ENCODE peak calls at places on chromosomes 2 and 18, in eight cellular contexts. X is cardiac muscle cell; P is AG04449; V is COLO829; L is thoracic aorta; Y is stimulated activated CD4-positive, alpha-beta T cell treated with anti-CD3 and anti-CD28 coated beads, TNF-alpha, amount 100 ng/mL, for 4 hours; F is HFFc6; Z is activated T-cell treated with anti-CD3 and anti-CD28 coated beads for 4 hours. R is an unnamed sample.

GRCh38 chr2:58967736-58968135 is 726.6 kb upstream of the FANCL start:
- DNase-seq in X (no peak), P (no peak), V (no peak), L (no peak), Y (no peak), F (no peak), Z (no peak), R (no peak)

GRCh38 chr2:20423847-20424246 is 23.0 kb upstream of the RHOB start:
- DNase-seq in X (no peak), P (no peak), V (no peak), L (no peak), Y (no peak), F (no peak), Z (no peak), R (no peak)

GRCh38 chr2:61361068-61361467 is 109.8 kb downstream of the USP34 start:
- DNase-seq in X (no peak), P (no peak), V (no peak), L (no peak), Y (no peak), F (no peak), Z (no peak), R (no peak)

GRCh38 chr2:173657996-173658717 is 303.5 kb downstream of the CDCA7 start:
- DNase-seq in X (no peak), P (peak; percentile 71), V (no peak), L (no peak), Y (no peak), F (peak; percentile 89), Z (no peak), R (no peak)

GRCh38 chr2:208407667-208408066 is 1.1 kb downstream of the PTH2R start:
- DNase-seq in X (peak; percentile 20), P (no peak), V (no peak), L (no peak), Y (no peak), F (peak; percentile 3), Z (no peak), R (peak; percentile 21)

GRCh38 chr2:185208261-185208660 is 530.3 kb upstream of the FSIP2 start:
- DNase-seq in X (peak; percentile 77), P (no peak), V (peak; percentile 28), L (no peak), Y (no peak), F (no peak), Z (no peak), R (peak; percentile 26)

GRCh38 chr2:139990646-139991335 is 1210.6 kb upstream of the NXPH2 start:
- DNase-seq in X (no peak), P (no peak), V (no peak), L (no peak), Y (no peak), F (no peak), Z (no peak), R (no peak)

GRCh38 chr2:176281267-176281666 is 12.0 kb downstream of the MTX2 start:
- DNase-seq in X (no peak), P (peak; percentile 16), V (no peak), L (no peak), Y (no peak), F (peak; percentile 80), Z (no peak), R (no peak)

GRCh38 chr2:238865015-238865719 is 17.3 kb downstream of the TWIST2 start:
- DNase-seq in X (no peak), P (no peak), V (no peak), L (no peak), Y (no peak), F (no peak), Z (no peak), R (no peak)

GRCh38 chr18:36372902-36373301 is 75.4 kb downstream of the FHOD3 start:
- DNase-seq in X (no peak), P (peak; percentile 23), V (no peak), L (no peak), Y (no peak), F (no peak), Z (no peak), R (no peak)

GRCh38 chr2:36748166-36748565 is 51.7 kb downstream of the VIT start:
- DNase-seq in X (no peak), P (no peak), V (no peak), L (no peak), Y (no peak), F (peak; percentile 7), Z (no peak), R (no peak)

GRCh38 chr2:183037660-183038340 is 457 bp downstream of the NCKAP1 start:
- DNase-seq in X (peak; percentile 75), P (no peak), V (peak; percentile 11), L (no peak), Y (no peak), F (no peak), Z (peak; percentile 14), R (no peak)

GRCh38 chr2:1613078-1613445 is 131.3 kb downstream of the PXDN start:
- DNase-seq in X (no peak), P (no peak), V (no peak), L (no peak), Y (no peak), F (no peak), Z (no peak), R (no peak)

GRCh38 chr2:54240515-54241219 is 15.4 kb downstream of the TSPYL6 start:
- DNase-seq in X (no peak), P (no peak), V (no peak), L (no peak), Y (no peak), F (peak; percentile 6), Z (no peak), R (no peak)

GRCh38 chr2:150080115-150080514 is 407.4 kb downstream of the RND3 start:
- DNase-seq in X (no peak), P (no peak), V (no peak), L (no peak), Y (no peak), F (peak; percentile 82), Z (no peak), R (no peak)

GRCh38 chr2:157053876-157054275 is 203.6 kb upstream of the GALNT5 start:
- DNase-seq in X (no peak), P (no peak), V (no peak), L (no peak), Y (no peak), F (no peak), Z (no peak), R (no peak)

GRCh38 chr2:38146917-38147307 is 71.0 kb upstream of the CYP1B1 start:
- DNase-seq in X (peak; percentile 4), P (peak; percentile 82), V (peak; percentile 80), L (peak; percentile 43), Y (no peak), F (peak; percentile 91), Z (no peak), R (no peak)

GRCh38 chr2:208072250-208072892 is 47.0 kb upstream of the PLEKHM3 start:
- DNase-seq in X (peak; percentile 78), P (no peak), V (peak; percentile 66), L (peak; percentile 6), Y (peak; percentile 17), F (peak; percentile 64), Z (peak; percentile 46), R (no peak)

GRCh38 chr2:239157766-239158165 is 243.1 kb downstream of the HDAC4 start:
- DNase-seq in X (peak; percentile 33), P (no peak), V (no peak), L (no peak), Y (no peak), F (no peak), Z (no peak), R (peak; percentile 39)

GRCh38 chr2:235478609-235479008 is 15.2 kb upstream of the AGAP1 start:
- DNase-seq in X (no peak), P (no peak), V (no peak), L (no peak), Y (no peak), F (no peak), Z (no peak), R (no peak)

GRCh38 chr18:13984080-13984479 is 68.7 kb upstream of the MC2R start:
- DNase-seq in X (no peak), P (no peak), V (no peak), L (no peak), Y (no peak), F (no peak), Z (no peak), R (no peak)

GRCh38 chr2:233449071-233449901 is 95.0 kb downstream of the DGKD start:
- DNase-seq in X (peak; percentile 71), P (no peak), V (peak; percentile 22), L (no peak), Y (no peak), F (peak; percentile 60), Z (no peak), R (no peak)

GRCh38 chr18:76610933-76611749 is 116.1 kb upstream of the ZNF516 start:
- DNase-seq in X (no peak), P (no peak), V (no peak), L (no peak), Y (no peak), F (no peak), Z (no peak), R (peak; percentile 7)

GRCh38 chr2:39523308-39524044 is 86.4 kb upstream of the MAP4K3 start:
- DNase-seq in X (no peak), P (peak; percentile 82), V (peak; percentile 93), L (no peak), Y (no peak), F (peak; percentile 87), Z (no peak), R (no peak)

GRCh38 chr2:16425462-16426336 is 239.9 kb downstream of the CYRIA start:
- DNase-seq in X (peak; percentile 88), P (no peak), V (no peak), L (no peak), Y (no peak), F (no peak), Z (no peak), R (peak; percentile 11)

GRCh38 chr18:35661483-35662146 is 80.1 kb downstream of the GALNT1 start:
- DNase-seq in X (no peak), P (no peak), V (no peak), L (no peak), Y (no peak), F (no peak), Z (no peak), R (no peak)

GRCh38 chr2:78778756-78779510 is 246.6 kb upstream of the REG3G start:
- DNase-seq in X (no peak), P (no peak), V (no peak), L (no peak), Y (no peak), F (no peak), Z (no peak), R (no peak)